ENCODE peak calls at places on chromosome 11, in ten cellular contexts. U, B, R, K, T, M, E, A, Y and O are unnamed samples.

GRCh38 chr11:121634889-121635288 is 182.1 kb upstream of the SORL1-AS1 start:
- DNase-seq in T (no peak), A (no peak), E (peak; percentile 93), B (no peak), R (no peak), Y (no peak), K (peak; percentile 84), M (no peak), U (no peak), O (peak; percentile 97)

GRCh38 chr11:69114811-69115523 is 40.8 kb upstream of the SMIM38 start:
- DNase-seq in E (no peak), Y (peak; percentile 54), R (peak; percentile 30), M (peak; percentile 60), B (no peak), A (no peak), K (no peak), U (no peak), T (no peak), O (no peak)

GRCh38 chr11:59770324-59770723 is 15.1 kb downstream of the STX3 start:
- DNase-seq in E (no peak), Y (no peak), B (no peak), T (no peak), A (no peak), R (no peak), K (no peak), U (no peak), M (no peak), O (no peak)

GRCh38 chr11:6693342-6694228 is 10.4 kb upstream of the MRPL17 start:
- DNase-seq in R (no peak), A (no peak), E (peak; percentile 88), B (no peak), U (no peak), K (peak; percentile 86), T (no peak), M (no peak), Y (no peak), O (peak; percentile 97)

GRCh38 chr11:78564037-78564888 is 10.4 kb downstream of the NARS2 start:
- DNase-seq in B (no peak), A (peak; percentile 78), R (no peak), U (no peak), M (peak; percentile 68), Y (no peak), K (peak; percentile 81), T (peak; percentile 36), E (peak; percentile 40), O (peak; percentile 82)

GRCh38 chr11:5364214-5364613 is 12.9 kb downstream of the OR51B6 start:
- DNase-seq in B (no peak), M (no peak), A (no peak), R (no peak), E (peak; percentile 85), U (no peak), Y (no peak), K (peak; percentile 65), T (no peak), O (peak; percentile 73)

GRCh38 chr11:285894-286220 is 3.1 kb upstream of the PGGHG start:
- DNase-seq in U (no peak), A (no peak), Y (no peak), M (no peak), K (no peak), B (peak; percentile 68), E (no peak), T (peak; percentile 33), R (no peak), O (no peak)

GRCh38 chr11:75471134-75471943 is 38.3 kb upstream of the KLHL35 start:
- DNase-seq in A (no peak), M (no peak), Y (peak; percentile 60), U (no peak), T (peak; percentile 64), E (no peak), B (peak; percentile 46), R (no peak), K (no peak), O (no peak)

GRCh38 chr11:79675081-79675480 is 234.3 kb upstream of the TENM4 start:
- DNase-seq in A (no peak), Y (no peak), T (no peak), U (no peak), M (no peak), K (no peak), B (no peak), E (no peak), R (no peak), O (no peak)

GRCh38 chr11:10770626-10771254 is 19.7 kb downstream of the CTR9 start:
- DNase-seq in K (peak; percentile 50), Y (no peak), B (no peak), M (no peak), E (peak; percentile 23), A (peak; percentile 43), T (peak; percentile 49), R (peak; percentile 47), U (peak; percentile 55), O (peak; percentile 69)

GRCh38 chr11:6480299-6480914 is 724 bp downstream of the ARFIP2 start:
- DNase-seq in B (no peak), E (no peak), A (no peak), Y (no peak), U (no peak), T (no peak), R (no peak), M (no peak), K (no peak), O (no peak)

GRCh38 chr11:72333657-72334056 is 89.7 kb upstream of the PHOX2A start:
- DNase-seq in M (no peak), E (peak; percentile 18), U (no peak), R (no peak), K (no peak), B (no peak), Y (no peak), T (peak; percentile 61), A (no peak), O (no peak)

GRCh38 chr11:128305588-128305987 is 281.8 kb downstream of the ETS1 start:
- DNase-seq in R (no peak), A (peak; percentile 24), K (no peak), T (no peak), B (no peak), E (no peak), U (no peak), Y (no peak), M (no peak), O (no peak)

GRCh38 chr11:16603890-16604783 is 134.3 kb upstream of the C11orf58 start:
- DNase-seq in E (peak; percentile 22), R (peak; percentile 71), M (peak; percentile 29), B (peak; percentile 74), A (no peak), K (peak; percentile 42), T (peak; percentile 65), Y (peak; percentile 83), U (peak; percentile 71), O (no peak)

GRCh38 chr11:38411149-38411548 is 1813.1 kb upstream of the RAG2 start:
- DNase-seq in M (no peak), B (no peak), U (no peak), R (no peak), A (no peak), E (no peak), K (no peak), T (no peak), Y (no peak), O (no peak)
- TF ChIP-seq CTCF in M (no peak), B (no peak), U (no peak), R (no peak), A (no peak), E (peak; percentile 14), K (peak; percentile 26), T (peak; percentile 19), Y (no peak), O (no peak)

DNA sequence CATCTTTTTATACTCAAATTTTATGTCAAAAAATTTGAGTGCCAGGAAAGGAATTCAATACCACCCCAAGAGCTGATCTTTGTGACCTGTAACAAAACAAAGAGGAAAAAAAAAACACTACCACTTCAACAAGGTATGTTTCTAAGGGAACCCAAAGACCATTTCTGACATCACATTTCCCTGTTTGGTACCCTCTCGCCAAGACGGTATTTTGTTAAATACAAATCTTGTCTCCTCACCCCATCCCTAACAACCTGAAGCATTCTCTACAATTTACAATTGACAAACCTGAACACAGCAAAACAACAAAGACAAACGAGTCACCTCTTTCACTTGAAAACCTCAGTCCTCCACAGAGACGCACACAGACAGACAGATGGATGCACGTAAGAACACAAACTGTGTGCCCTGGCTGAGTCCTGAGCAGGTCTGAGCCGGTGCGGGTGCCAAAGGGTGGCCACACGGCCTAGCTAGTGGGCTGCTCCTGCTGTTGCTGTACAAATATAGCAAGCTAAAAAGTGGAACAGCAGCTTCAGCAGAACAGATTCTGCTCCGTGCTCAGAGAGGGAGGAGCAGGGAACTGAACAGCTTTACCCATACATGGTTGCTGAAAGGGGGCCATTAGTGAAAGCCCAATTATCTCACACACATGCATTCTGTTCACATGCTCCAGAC is 28.6 kb downstream of the CELF1 start:
- DNase-seq in E (no peak), U (peak; percentile 37), B (no peak), R (peak; percentile 25), K (no peak), A (no peak), T (peak; percentile 34), M (peak; percentile 8), Y (no peak), O (peak; percentile 34)
- H3K4me3 ChIP-seq in E (peak overlapping the region; percentile 18), U (peak overlapping the region; percentile 56), B (peak overlapping the region; percentile 22), R (peak overlapping the region; percentile 9), K (no peak overlapping the region), A (peak overlapping the region; percentile 32), T (no peak overlapping the region), M (no peak overlapping the region), Y (peak overlapping the region; percentile 3), O (no peak overlapping the region)

DNA sequence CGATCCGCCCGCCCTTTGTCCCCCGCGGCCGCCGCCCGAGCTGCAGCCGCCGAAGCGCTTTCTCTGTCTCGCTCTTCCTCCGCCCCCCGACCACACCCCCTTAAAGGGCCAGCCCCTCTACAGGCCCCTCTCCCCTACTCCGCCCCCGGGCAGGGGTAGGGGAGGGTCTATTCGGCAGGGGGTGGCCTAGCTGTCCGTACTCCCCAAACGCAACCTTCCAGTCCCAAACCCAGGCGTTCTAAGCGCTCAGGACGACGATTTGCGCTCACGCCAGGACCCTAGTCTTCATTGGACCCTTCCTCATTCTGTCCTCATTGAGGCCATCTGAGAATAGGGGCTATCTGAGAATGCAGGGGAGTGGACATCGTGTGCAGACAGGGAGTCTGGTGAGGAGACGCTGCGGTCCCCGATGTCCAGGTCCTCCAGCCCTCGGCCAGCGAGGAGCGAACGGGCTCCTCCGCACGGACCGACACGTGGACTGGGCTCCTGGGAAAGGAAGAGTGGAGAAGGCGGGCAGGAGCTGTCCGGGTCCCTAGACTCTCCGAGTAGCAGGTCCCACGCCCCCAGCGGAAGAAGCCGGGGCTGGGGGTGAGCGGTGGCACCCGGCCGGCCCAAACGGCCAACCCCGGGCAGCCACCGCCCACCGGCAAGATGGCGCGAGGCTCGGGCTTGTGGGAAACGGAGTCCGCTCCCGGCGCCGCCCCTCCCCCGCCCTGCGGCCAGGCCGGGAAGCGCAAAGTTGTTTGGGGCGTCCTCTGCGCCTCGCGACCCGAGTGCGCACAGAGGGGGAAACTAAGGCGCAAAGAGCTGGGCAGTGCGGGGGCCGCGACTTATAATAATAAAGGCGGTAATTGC is at the start of gene PPP1R14B:
- DNase-seq in K (peak; percentile 90), R (peak; percentile 92), T (peak; percentile 95), U (peak; percentile 92), E (peak; percentile 68), A (peak; percentile 83), B (peak; percentile 96), M (peak; percentile 83), Y (peak; percentile 96), O (peak; percentile 86)
- TF ChIP-seq CTCF in K (no peak), R (no peak), T (no peak), U (peak; percentile 29), E (no peak), A (no peak), B (peak; percentile 5), M (no peak), Y (peak; percentile 12), O (no peak)

GRCh38 chr11:45664376-45665205 is 831 bp downstream of the CHST1 start:
- DNase-seq in M (no peak), Y (peak; percentile 70), A (no peak), R (no peak), B (no peak), U (no peak), K (no peak), E (no peak), T (peak; percentile 79), O (no peak)
- H3K4me3 ChIP-seq in M (peak overlapping the region; percentile 46), Y (no peak overlapping the region), A (no peak overlapping the region), R (peak overlapping the region; percentile 69), B (peak overlapping the region; percentile 76), U (peak overlapping the region; percentile 86), K (peak overlapping the region; percentile 53), E (peak overlapping the region; percentile 36), T (peak overlapping the region; percentile 63), O (peak overlapping the region; percentile 37)